ENCODE peak calls at places on chromosomes 4 and X, in eight cellular contexts. One of them, this sample, is unnamed.

GRCh38 chr4:167233523-167234387 is 539 bp downstream of the SPOCK3 start:
- DNase-seq in testis: no peak
- DNase-seq in GM12878: no peak
- DNase-seq in HCT116: no peak
- DNase-seq in IMR-90: no peak
- DNase-seq in sigmoid colon: no peak
- DNase-seq in uterus: no peak
- DNase-seq in H54: no peak
- DNase-seq in this sample: no peak

GRCh38 chr4:70187216-70187615 is 8.3 kb upstream of the ODAM start:
- DNase-seq in GM12878: no peak
- DNase-seq in HCT116: no peak
- DNase-seq in IMR-90: no peak
- DNase-seq in sigmoid colon: no peak
- DNase-seq in testis: no peak
- DNase-seq in uterus: no peak
- DNase-seq in H54: no peak
- DNase-seq in this sample: no peak

GRCh38 chrX:40182615-40183014 is 84.9 kb upstream of the BCOR start:
- DNase-seq in testis: no peak
- DNase-seq in GM12878: no peak
- DNase-seq in uterus: no peak
- DNase-seq in H54: no peak
- DNase-seq in HCT116: no peak
- DNase-seq in IMR-90: no peak
- DNase-seq in sigmoid colon: no peak
- DNase-seq in this sample: no peak

GRCh38 chrX:65601530-65602281 is 65.7 kb upstream of the MSN start:
- DNase-seq in testis: peak; percentile 57
- DNase-seq in IMR-90: peak; percentile 88
- DNase-seq in GM12878: no peak
- DNase-seq in uterus: peak; percentile 76
- DNase-seq in sigmoid colon: peak; percentile 89
- DNase-seq in HCT116: no peak
- DNase-seq in H54: no peak
- DNase-seq in this sample: peak; percentile 50

GRCh38 chrX:28178206-28178605 is 197.0 kb upstream of the DCAF8L1 start:
- DNase-seq in IMR-90: no peak
- DNase-seq in uterus: no peak
- DNase-seq in H54: no peak
- DNase-seq in HCT116: no peak
- DNase-seq in testis: no peak
- DNase-seq in GM12878: no peak
- DNase-seq in sigmoid colon: no peak
- DNase-seq in this sample: no peak

GRCh38 chr4:15291133-15291532 is 136.7 kb upstream of the C1QTNF7 start:
- DNase-seq in testis: no peak
- DNase-seq in GM12878: no peak
- DNase-seq in sigmoid colon: no peak
- DNase-seq in IMR-90: no peak
- DNase-seq in uterus: no peak
- DNase-seq in HCT116: no peak
- DNase-seq in H54: no peak
- DNase-seq in this sample: no peak

GRCh38 chr4:2785613-2786012 is 7.3 kb upstream of the SH3BP2 start:
- DNase-seq in H54: no peak
- DNase-seq in HCT116: no peak
- DNase-seq in GM12878: peak; percentile 48
- DNase-seq in sigmoid colon: peak; percentile 50
- DNase-seq in testis: no peak
- DNase-seq in IMR-90: no peak
- DNase-seq in uterus: no peak
- DNase-seq in this sample: no peak

GRCh38 chr4:126859314-126859713 is 773.4 kb upstream of the INTU start:
- DNase-seq in H54: no peak
- DNase-seq in IMR-90: no peak
- DNase-seq in sigmoid colon: no peak
- DNase-seq in testis: no peak
- DNase-seq in GM12878: no peak
- DNase-seq in uterus: no peak
- DNase-seq in HCT116: no peak
- DNase-seq in this sample: no peak

GRCh38 chr4:99645036-99645435 is 12.6 kb downstream of the C4orf54 start:
- DNase-seq in H54: no peak
- DNase-seq in GM12878: no peak
- DNase-seq in testis: no peak
- DNase-seq in HCT116: no peak
- DNase-seq in IMR-90: no peak
- DNase-seq in sigmoid colon: no peak
- DNase-seq in uterus: no peak
- DNase-seq in this sample: no peak

GRCh38 chr4:18106620-18107019 is 85.1 kb upstream of the LCORL start:
- DNase-seq in sigmoid colon: no peak
- DNase-seq in testis: no peak
- DNase-seq in H54: no peak
- DNase-seq in uterus: no peak
- DNase-seq in IMR-90: no peak
- DNase-seq in HCT116: no peak
- DNase-seq in GM12878: no peak
- DNase-seq in this sample: no peak

GRCh38 chrX:39730671-39731389 is 366.9 kb downstream of the BCOR start:
- DNase-seq in HCT116: no peak
- DNase-seq in IMR-90: peak; percentile 88
- DNase-seq in testis: peak; percentile 45
- DNase-seq in sigmoid colon: peak; percentile 94
- DNase-seq in uterus: peak; percentile 87
- DNase-seq in GM12878: no peak
- DNase-seq in H54: peak; percentile 26
- DNase-seq in this sample: peak; percentile 52

GRCh38 chr4:949656-950055 is 17.4 kb downstream of the TMEM175 start:
- DNase-seq in HCT116: no peak
- DNase-seq in testis: no peak
- DNase-seq in H54: no peak
- DNase-seq in sigmoid colon: no peak
- DNase-seq in uterus: no peak
- DNase-seq in IMR-90: no peak
- DNase-seq in GM12878: no peak
- DNase-seq in this sample: peak; percentile 5

GRCh38 chr4:105192910-105193309 is 46.2 kb downstream of the TET2 start:
- DNase-seq in HCT116: no peak
- DNase-seq in IMR-90: no peak
- DNase-seq in testis: no peak
- DNase-seq in uterus: no peak
- DNase-seq in GM12878: no peak
- DNase-seq in sigmoid colon: no peak
- DNase-seq in H54: no peak
- DNase-seq in this sample: no peak

DNA sequence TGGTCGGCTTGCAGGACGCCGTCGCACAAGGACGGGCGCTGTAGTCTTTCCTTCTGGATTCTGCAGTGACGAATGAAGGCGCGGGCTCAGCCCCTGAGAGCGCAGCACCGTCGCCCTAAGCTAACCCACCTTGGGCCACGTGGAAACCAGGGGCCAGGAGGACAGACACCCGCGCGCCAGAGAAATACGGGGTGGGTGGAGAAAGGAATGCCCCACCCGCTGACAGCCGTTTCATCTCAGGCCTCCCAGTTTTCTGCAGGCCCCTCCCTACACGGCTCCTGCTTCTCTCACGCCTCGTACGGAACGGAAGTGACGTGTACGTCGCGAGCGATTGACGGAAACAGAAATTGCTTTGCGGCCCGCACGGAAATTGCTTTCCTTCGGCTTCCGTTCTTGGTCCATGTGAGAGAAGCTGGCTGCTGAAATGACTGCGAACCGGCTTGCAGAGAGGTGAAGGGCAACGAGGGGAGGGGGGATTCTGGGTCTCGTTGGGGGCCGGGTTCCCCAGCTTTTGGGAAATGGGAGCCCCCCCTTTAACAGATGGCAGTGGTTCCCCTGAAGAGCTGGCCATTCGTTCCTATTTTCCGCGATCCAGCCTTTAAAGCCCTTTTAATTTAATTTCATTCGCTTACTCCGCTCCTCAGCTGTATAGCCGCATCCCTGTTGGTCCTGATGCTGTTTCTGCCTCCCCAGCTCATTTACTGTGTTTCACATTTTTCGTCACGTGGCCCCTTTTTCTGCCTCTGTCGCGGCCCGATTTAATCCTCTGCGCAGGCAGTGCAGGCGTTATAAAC is at the start of gene UTP14A:
- DNase-seq in HCT116: peak; percentile 86
- DNase-seq in testis: peak; percentile 94
- DNase-seq in H54: peak; percentile 60
- DNase-seq in sigmoid colon: peak; percentile 95
- DNase-seq in GM12878: peak; percentile 68
- DNase-seq in IMR-90: peak; percentile 90
- DNase-seq in uterus: peak; percentile 87
- DNase-seq in this sample: peak; percentile 75
- TF ChIP-seq POLR2A in HCT116: peak; percentile 46
- TF ChIP-seq POLR2A in testis: no peak
- TF ChIP-seq POLR2A in H54: peak; percentile 32
- TF ChIP-seq POLR2A in sigmoid colon: no peak
- TF ChIP-seq POLR2A in GM12878: peak; percentile 76
- TF ChIP-seq POLR2A in IMR-90: peak; percentile 60
- TF ChIP-seq POLR2A in uterus: peak; percentile 11
- TF ChIP-seq POLR2A in this sample: peak; percentile 37

GRCh38 chrX:119760026-119760902 is 1.9 kb downstream of the SOWAHD start:
- DNase-seq in sigmoid colon: no peak
- DNase-seq in GM12878: no peak
- DNase-seq in uterus: no peak
- DNase-seq in IMR-90: no peak
- DNase-seq in H54: no peak
- DNase-seq in HCT116: no peak
- DNase-seq in testis: no peak
- DNase-seq in this sample: no peak

GRCh38 chrX:119759333-119759766 is 962 bp downstream of the SOWAHD start:
- DNase-seq in HCT116: no peak
- DNase-seq in GM12878: no peak
- DNase-seq in testis: no peak
- DNase-seq in IMR-90: no peak
- DNase-seq in uterus: no peak
- DNase-seq in sigmoid colon: no peak
- DNase-seq in H54: no peak
- DNase-seq in this sample: no peak

GRCh38 chrX:119757646-119757978 is 776 bp upstream of the SOWAHD start:
- DNase-seq in HCT116: no peak
- DNase-seq in sigmoid colon: no peak
- DNase-seq in GM12878: no peak
- DNase-seq in H54: no peak
- DNase-seq in IMR-90: no peak
- DNase-seq in uterus: no peak
- DNase-seq in testis: no peak
- DNase-seq in this sample: no peak

GRCh38 chrX:119757979-119758681 is at the start of gene SOWAHD:
- DNase-seq in testis: peak; percentile 77
- DNase-seq in H54: peak; percentile 35
- DNase-seq in sigmoid colon: peak; percentile 68
- DNase-seq in GM12878: no peak
- DNase-seq in uterus: no peak
- DNase-seq in IMR-90: no peak
- DNase-seq in HCT116: no peak
- DNase-seq in this sample: no peak

GRCh38 chrX:119758682-119759332 is 419 bp downstream of the SOWAHD start:
- DNase-seq in H54: no peak
- DNase-seq in uterus: no peak
- DNase-seq in GM12878: no peak
- DNase-seq in HCT116: no peak
- DNase-seq in sigmoid colon: no peak
- DNase-seq in testis: no peak
- DNase-seq in IMR-90: no peak
- DNase-seq in this sample: no peak
- TF ChIP-seq POLR2A in H54: no peak
- TF ChIP-seq POLR2A in uterus: no peak
- TF ChIP-seq POLR2A in GM12878: no peak
- TF ChIP-seq POLR2A in HCT116: no peak
- TF ChIP-seq POLR2A in sigmoid colon: no peak
- TF ChIP-seq POLR2A in testis: no peak
- TF ChIP-seq POLR2A in IMR-90: no peak
- TF ChIP-seq POLR2A in this sample: no peak

GRCh38 chrX:103378990-103379389 is 2.7 kb downstream of the BEX3 start:
- DNase-seq in sigmoid colon: no peak
- DNase-seq in H54: no peak
- DNase-seq in testis: no peak
- DNase-seq in IMR-90: peak; percentile 26
- DNase-seq in HCT116: no peak
- DNase-seq in GM12878: no peak
- DNase-seq in uterus: no peak
- DNase-seq in this sample: no peak

GRCh38 chrX:103376979-103377324 is 614 bp downstream of the BEX3 start:
- DNase-seq in GM12878: no peak
- DNase-seq in HCT116: no peak
- DNase-seq in IMR-90: peak; percentile 27
- DNase-seq in H54: no peak
- DNase-seq in uterus: peak; percentile 18
- DNase-seq in testis: peak; percentile 23
- DNase-seq in sigmoid colon: no peak
- DNase-seq in this sample: no peak

GRCh38 chrX:103373581-103373980 is 2.8 kb upstream of the BEX3 start:
- DNase-seq in sigmoid colon: no peak
- DNase-seq in testis: no peak
- DNase-seq in HCT116: no peak
- DNase-seq in uterus: no peak
- DNase-seq in IMR-90: no peak
- DNase-seq in GM12878: no peak
- DNase-seq in H54: no peak
- DNase-seq in this sample: no peak

GRCh38 chrX:103372886-103373285 is 3.5 kb upstream of the BEX3 start:
- DNase-seq in IMR-90: no peak
- DNase-seq in GM12878: no peak
- DNase-seq in H54: no peak
- DNase-seq in HCT116: no peak
- DNase-seq in sigmoid colon: no peak
- DNase-seq in uterus: no peak
- DNase-seq in testis: no peak
- DNase-seq in this sample: no peak

GRCh38 chrX:103376118-103376978 is at the start of gene BEX3:
- DNase-seq in GM12878: no peak
- DNase-seq in uterus: peak; percentile 46
- DNase-seq in sigmoid colon: peak; percentile 80
- DNase-seq in testis: peak; percentile 68
- DNase-seq in H54: no peak
- DNase-seq in HCT116: no peak
- DNase-seq in IMR-90: peak; percentile 59
- DNase-seq in this sample: no peak
- TF ChIP-seq POLR2A in GM12878: peak; percentile 50
- TF ChIP-seq POLR2A in uterus: peak; percentile 29
- TF ChIP-seq POLR2A in sigmoid colon: peak; percentile 45
- TF ChIP-seq POLR2A in testis: no peak
- TF ChIP-seq POLR2A in H54: peak; percentile 79
- TF ChIP-seq POLR2A in HCT116: peak; percentile 54
- TF ChIP-seq POLR2A in IMR-90: peak; percentile 80
- TF ChIP-seq POLR2A in this sample: no peak

DNA sequence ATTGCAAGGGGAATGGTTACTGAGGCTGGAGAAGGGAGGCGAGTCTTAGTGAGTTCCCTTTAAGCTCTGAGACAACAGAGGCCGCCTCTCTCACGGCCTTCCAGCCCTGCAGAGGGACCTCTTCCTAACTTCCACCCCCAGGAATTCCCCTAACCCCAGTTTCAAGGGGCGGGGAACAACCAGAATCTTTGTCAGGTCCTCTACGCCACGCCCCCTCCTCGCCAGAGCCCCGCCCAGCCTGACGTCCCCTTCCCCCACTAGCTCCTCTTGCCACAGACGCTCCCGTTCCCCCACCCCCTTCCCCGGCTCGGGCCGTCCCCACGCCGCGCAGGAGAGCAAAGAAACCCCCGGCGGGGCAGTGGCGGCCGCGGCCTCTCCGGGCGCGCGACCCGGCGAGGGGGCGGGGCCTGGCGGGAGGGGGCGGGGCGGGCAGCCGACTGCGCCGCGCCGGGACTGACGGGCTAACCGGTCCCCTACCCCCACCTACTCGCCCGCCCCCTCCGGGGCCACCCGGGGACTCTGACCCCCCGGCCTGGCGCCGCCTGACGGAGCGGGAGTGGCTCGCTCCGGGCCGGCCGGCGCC is 12.2 kb upstream of the TMEM156 start:
- DNase-seq in testis: peak; percentile 93
- DNase-seq in GM12878: peak; percentile 90
- DNase-seq in HCT116: peak; percentile 64
- DNase-seq in IMR-90: peak; percentile 93
- DNase-seq in uterus: peak; percentile 95
- DNase-seq in H54: peak; percentile 51
- DNase-seq in sigmoid colon: peak; percentile 97
- DNase-seq in this sample: peak; percentile 81
- TF ChIP-seq POLR2A in testis: no peak
- TF ChIP-seq POLR2A in GM12878: peak; percentile 74
- TF ChIP-seq POLR2A in HCT116: no peak
- TF ChIP-seq POLR2A in IMR-90: peak; percentile 48
- TF ChIP-seq POLR2A in uterus: peak; percentile 37
- TF ChIP-seq POLR2A in H54: peak; percentile 28
- TF ChIP-seq POLR2A in sigmoid colon: no peak
- TF ChIP-seq POLR2A in this sample: no peak